ENCODE peak calls at places on chromosomes 1 and 21, in nine cellular contexts. A is anterior cingulate cortex; V is nephron progenitor cell; X is stimulated activated CD4-positive, alpha-beta T cell treated with anti-CD3 and anti-CD28 coated beads, Interleukin-12 subunit alpha, Interleukin-12 subunit beta, amount 100 ng/mL, for 48 hours; R is Kasumi-1; K is fibroblast of lung; N is naive thymus-derived CD8-positive, alpha-beta T cell; L is AG08396; G is NCI-H1417 treated with DMSO at 0.1 percent for 48 hours. J is an unnamed sample.

GRCh38 chr1:168343566-168343965 is 62.9 kb downstream of the TBX19 start:
- DNase-seq in G (no peak), R (no peak), K (no peak), X (no peak), L (no peak), N (no peak), A (no peak), V (no peak), J (no peak)

GRCh38 chr1:15382601-15383518 is 26.8 kb upstream of the EFHD2 start:
- DNase-seq in K (no peak), R (no peak), V (no peak), N (no peak), G (no peak), X (no peak), L (no peak), A (no peak), J (no peak)

GRCh38 chr1:229889031-229889517 is 178.0 kb upstream of the GALNT2 start:
- DNase-seq in K (no peak), V (no peak), L (no peak), G (no peak), X (no peak), R (no peak), A (no peak), N (no peak), J (no peak)

GRCh38 chr1:85572574-85572973 is 8.0 kb upstream of the CCN1 start:
- DNase-seq in L (no peak), K (no peak), X (no peak), A (no peak), V (no peak), N (no peak), R (no peak), G (no peak), J (no peak)

GRCh38 chr1:216600730-216601426 is 122.4 kb downstream of the ESRRG start:
- DNase-seq in L (peak; percentile 91), R (peak; percentile 32), G (peak; percentile 47), V (peak; percentile 74), A (peak; percentile 86), K (peak; percentile 87), N (no peak), X (no peak), J (peak; percentile 84)

GRCh38 chr1:170698711-170699275 is 34.9 kb downstream of the PRRX1 start:
- DNase-seq in X (no peak), L (no peak), G (no peak), N (no peak), K (peak; percentile 64), A (peak; percentile 13), V (peak; percentile 10), R (no peak), J (peak; percentile 38)

GRCh38 chr1:218664385-218665170 is 319.4 kb downstream of the TGFB2 start:
- DNase-seq in A (no peak), V (no peak), L (no peak), G (no peak), K (peak; percentile 46), N (no peak), R (no peak), X (no peak), J (peak; percentile 39)

GRCh38 chr1:59318271-59318865 is 21.5 kb downstream of the FGGY start:
- DNase-seq in G (no peak), N (no peak), V (no peak), L (no peak), R (no peak), X (no peak), K (no peak), A (no peak), J (no peak)

GRCh38 chr1:15974855-15975254 is 1.0 kb downstream of the ZBTB17 start:
- DNase-seq in R (no peak), L (no peak), N (no peak), X (no peak), A (no peak), G (no peak), K (no peak), V (no peak), J (no peak)

GRCh38 chr1:18632711-18633427 is 2.2 kb downstream of the PAX7 start:
- DNase-seq in L (no peak), K (no peak), R (no peak), V (peak; percentile 18), A (no peak), G (no peak), N (no peak), X (no peak), J (no peak)

GRCh38 chr21:44487831-44488230 is 32.5 kb downstream of the LRRC3 start:
- DNase-seq in L (peak; percentile 70), V (no peak), A (no peak), K (peak; percentile 38), N (peak; percentile 30), R (peak; percentile 35), X (peak; percentile 34), G (no peak), J (peak; percentile 26)

GRCh38 chr21:33893917-33894316 is 21.7 kb downstream of the ATP5PO start:
- DNase-seq in X (no peak), N (no peak), A (no peak), L (no peak), R (no peak), G (no peak), V (no peak), K (no peak), J (no peak)

J was measured in fibroblast of villous mesenchyme.